ENCODE peak calls at places on chromosomes 4 and X, in eight cellular contexts. One of them, this sample, is unnamed.

GRCh38 chr4:37463033-37463432 is 218.5 kb downstream of the NWD2 start:
- DNase-seq in CD8-positive, alpha-beta memory T cell: no peak
- DNase-seq in upper lobe of left lung: no peak
- DNase-seq in naive thymus-derived CD8-positive, alpha-beta T cell: no peak
- DNase-seq in HFFc6: no peak
- DNase-seq in mucosa of descending colon: peak; percentile 49
- DNase-seq in stimulated activated CD8-positive, alpha-beta memory T cell treated with anti-CD3 and anti-CD28 coated beads, Interleukin-15, amount 100 ng/mL, for 1 hour: no peak
- DNase-seq in SHP77: no peak
- DNase-seq in this sample: no peak

GRCh38 chr4:92175250-92175649 is 128.5 kb upstream of the GRID2 start:
- DNase-seq in CD8-positive, alpha-beta memory T cell: no peak
- DNase-seq in upper lobe of left lung: no peak
- DNase-seq in naive thymus-derived CD8-positive, alpha-beta T cell: no peak
- DNase-seq in HFFc6: no peak
- DNase-seq in mucosa of descending colon: no peak
- DNase-seq in stimulated activated CD8-positive, alpha-beta memory T cell treated with anti-CD3 and anti-CD28 coated beads, Interleukin-15, amount 100 ng/mL, for 1 hour: no peak
- DNase-seq in SHP77: no peak
- DNase-seq in this sample: no peak

GRCh38 chrX:151098996-151099395 is 77.4 kb upstream of the GPR50 start:
- DNase-seq in CD8-positive, alpha-beta memory T cell: no peak
- DNase-seq in upper lobe of left lung: no peak
- DNase-seq in naive thymus-derived CD8-positive, alpha-beta T cell: no peak
- DNase-seq in HFFc6: no peak
- DNase-seq in mucosa of descending colon: no peak
- DNase-seq in stimulated activated CD8-positive, alpha-beta memory T cell treated with anti-CD3 and anti-CD28 coated beads, Interleukin-15, amount 100 ng/mL, for 1 hour: no peak
- DNase-seq in SHP77: no peak
- DNase-seq in this sample: no peak

GRCh38 chr4:3727847-3728469 is 38.2 kb upstream of the ADRA2C start:
- DNase-seq in CD8-positive, alpha-beta memory T cell: no peak
- DNase-seq in upper lobe of left lung: no peak
- DNase-seq in naive thymus-derived CD8-positive, alpha-beta T cell: no peak
- DNase-seq in HFFc6: no peak
- DNase-seq in mucosa of descending colon: no peak
- DNase-seq in stimulated activated CD8-positive, alpha-beta memory T cell treated with anti-CD3 and anti-CD28 coated beads, Interleukin-15, amount 100 ng/mL, for 1 hour: no peak
- DNase-seq in SHP77: no peak
- DNase-seq in this sample: no peak

GRCh38 chr4:130336585-130337217 is 1240.7 kb downstream of the C4orf33 start:
- DNase-seq in CD8-positive, alpha-beta memory T cell: no peak
- DNase-seq in upper lobe of left lung: no peak
- DNase-seq in naive thymus-derived CD8-positive, alpha-beta T cell: no peak
- DNase-seq in HFFc6: peak; percentile 13
- DNase-seq in mucosa of descending colon: no peak
- DNase-seq in stimulated activated CD8-positive, alpha-beta memory T cell treated with anti-CD3 and anti-CD28 coated beads, Interleukin-15, amount 100 ng/mL, for 1 hour: no peak
- DNase-seq in SHP77: no peak
- DNase-seq in this sample: no peak

GRCh38 chr4:187603093-187603395 is 392.5 kb upstream of the ZFP42 start:
- DNase-seq in CD8-positive, alpha-beta memory T cell: no peak
- DNase-seq in upper lobe of left lung: no peak
- DNase-seq in naive thymus-derived CD8-positive, alpha-beta T cell: no peak
- DNase-seq in HFFc6: peak; percentile 95
- DNase-seq in mucosa of descending colon: no peak
- DNase-seq in stimulated activated CD8-positive, alpha-beta memory T cell treated with anti-CD3 and anti-CD28 coated beads, Interleukin-15, amount 100 ng/mL, for 1 hour: no peak
- DNase-seq in SHP77: no peak
- DNase-seq in this sample: no peak

GRCh38 chr4:159177265-159178146 is 74.6 kb downstream of the RAPGEF2 start:
- DNase-seq in CD8-positive, alpha-beta memory T cell: no peak
- DNase-seq in upper lobe of left lung: no peak
- DNase-seq in naive thymus-derived CD8-positive, alpha-beta T cell: no peak
- DNase-seq in HFFc6: no peak
- DNase-seq in mucosa of descending colon: no peak
- DNase-seq in stimulated activated CD8-positive, alpha-beta memory T cell treated with anti-CD3 and anti-CD28 coated beads, Interleukin-15, amount 100 ng/mL, for 1 hour: no peak
- DNase-seq in SHP77: no peak
- DNase-seq in this sample: no peak

GRCh38 chr4:120004054-120004453 is 62.6 kb downstream of the MAD2L1 start:
- DNase-seq in CD8-positive, alpha-beta memory T cell: no peak
- DNase-seq in upper lobe of left lung: no peak
- DNase-seq in naive thymus-derived CD8-positive, alpha-beta T cell: no peak
- DNase-seq in HFFc6: no peak
- DNase-seq in mucosa of descending colon: no peak
- DNase-seq in stimulated activated CD8-positive, alpha-beta memory T cell treated with anti-CD3 and anti-CD28 coated beads, Interleukin-15, amount 100 ng/mL, for 1 hour: no peak
- DNase-seq in SHP77: no peak
- DNase-seq in this sample: no peak

GRCh38 chr4:18695733-18696527 is 674.4 kb upstream of the LCORL start:
- DNase-seq in CD8-positive, alpha-beta memory T cell: no peak
- DNase-seq in upper lobe of left lung: no peak
- DNase-seq in naive thymus-derived CD8-positive, alpha-beta T cell: no peak
- DNase-seq in HFFc6: no peak
- DNase-seq in mucosa of descending colon: no peak
- DNase-seq in stimulated activated CD8-positive, alpha-beta memory T cell treated with anti-CD3 and anti-CD28 coated beads, Interleukin-15, amount 100 ng/mL, for 1 hour: no peak
- DNase-seq in SHP77: no peak
- DNase-seq in this sample: no peak

GRCh38 chr4:189600598-189601435 is 339.9 kb upstream of the FRG1 start:
- DNase-seq in CD8-positive, alpha-beta memory T cell: no peak
- DNase-seq in upper lobe of left lung: no peak
- DNase-seq in naive thymus-derived CD8-positive, alpha-beta T cell: no peak
- DNase-seq in HFFc6: no peak
- DNase-seq in mucosa of descending colon: no peak
- DNase-seq in stimulated activated CD8-positive, alpha-beta memory T cell treated with anti-CD3 and anti-CD28 coated beads, Interleukin-15, amount 100 ng/mL, for 1 hour: no peak
- DNase-seq in SHP77: no peak
- DNase-seq in this sample: no peak

GRCh38 chr4:78809928-78810835 is 34.0 kb downstream of the BMP2K start:
- DNase-seq in CD8-positive, alpha-beta memory T cell: no peak
- DNase-seq in upper lobe of left lung: no peak
- DNase-seq in naive thymus-derived CD8-positive, alpha-beta T cell: no peak
- DNase-seq in HFFc6: no peak
- DNase-seq in mucosa of descending colon: no peak
- DNase-seq in stimulated activated CD8-positive, alpha-beta memory T cell treated with anti-CD3 and anti-CD28 coated beads, Interleukin-15, amount 100 ng/mL, for 1 hour: no peak
- DNase-seq in SHP77: no peak
- DNase-seq in this sample: no peak

GRCh38 chrX:13432376-13432775 is 112.5 kb upstream of the ATXN3L start:
- DNase-seq in CD8-positive, alpha-beta memory T cell: no peak
- DNase-seq in upper lobe of left lung: peak; percentile 31
- DNase-seq in naive thymus-derived CD8-positive, alpha-beta T cell: no peak
- DNase-seq in HFFc6: peak; percentile 93
- DNase-seq in mucosa of descending colon: no peak
- DNase-seq in stimulated activated CD8-positive, alpha-beta memory T cell treated with anti-CD3 and anti-CD28 coated beads, Interleukin-15, amount 100 ng/mL, for 1 hour: no peak
- DNase-seq in SHP77: no peak
- DNase-seq in this sample: no peak

GRCh38 chrX:45824471-45824870 is 623.8 kb upstream of the DIPK2B start:
- DNase-seq in CD8-positive, alpha-beta memory T cell: no peak
- DNase-seq in upper lobe of left lung: no peak
- DNase-seq in naive thymus-derived CD8-positive, alpha-beta T cell: no peak
- DNase-seq in HFFc6: peak; percentile 94
- DNase-seq in mucosa of descending colon: no peak
- DNase-seq in stimulated activated CD8-positive, alpha-beta memory T cell treated with anti-CD3 and anti-CD28 coated beads, Interleukin-15, amount 100 ng/mL, for 1 hour: no peak
- DNase-seq in SHP77: peak; percentile 26
- DNase-seq in this sample: no peak

GRCh38 chrX:50211510-50211909 is 6.9 kb downstream of the CCNB3 start:
- DNase-seq in CD8-positive, alpha-beta memory T cell: no peak
- DNase-seq in upper lobe of left lung: no peak
- DNase-seq in naive thymus-derived CD8-positive, alpha-beta T cell: no peak
- DNase-seq in HFFc6: peak; percentile 7
- DNase-seq in mucosa of descending colon: no peak
- DNase-seq in stimulated activated CD8-positive, alpha-beta memory T cell treated with anti-CD3 and anti-CD28 coated beads, Interleukin-15, amount 100 ng/mL, for 1 hour: no peak
- DNase-seq in SHP77: no peak
- DNase-seq in this sample: no peak

GRCh38 chrX:41823402-41823801 is 99.4 kb downstream of the GPR82 start:
- DNase-seq in CD8-positive, alpha-beta memory T cell: no peak
- DNase-seq in upper lobe of left lung: no peak
- DNase-seq in naive thymus-derived CD8-positive, alpha-beta T cell: no peak
- DNase-seq in HFFc6: no peak
- DNase-seq in mucosa of descending colon: no peak
- DNase-seq in stimulated activated CD8-positive, alpha-beta memory T cell treated with anti-CD3 and anti-CD28 coated beads, Interleukin-15, amount 100 ng/mL, for 1 hour: no peak
- DNase-seq in SHP77: no peak
- DNase-seq in this sample: no peak

GRCh38 chrX:1893758-1894294 is 279.0 kb downstream of the ASMT start:
- DNase-seq in CD8-positive, alpha-beta memory T cell: no peak
- DNase-seq in upper lobe of left lung: no peak
- DNase-seq in naive thymus-derived CD8-positive, alpha-beta T cell: no peak
- DNase-seq in HFFc6: no peak
- DNase-seq in mucosa of descending colon: no peak
- DNase-seq in stimulated activated CD8-positive, alpha-beta memory T cell treated with anti-CD3 and anti-CD28 coated beads, Interleukin-15, amount 100 ng/mL, for 1 hour: no peak
- DNase-seq in SHP77: no peak
- DNase-seq in this sample: no peak

GRCh38 chr4:184163813-184164212 is 53.9 kb downstream of the ENPP6 start:
- DNase-seq in CD8-positive, alpha-beta memory T cell: no peak
- DNase-seq in upper lobe of left lung: peak; percentile 79
- DNase-seq in naive thymus-derived CD8-positive, alpha-beta T cell: no peak
- DNase-seq in HFFc6: peak; percentile 3
- DNase-seq in mucosa of descending colon: peak; percentile 64
- DNase-seq in stimulated activated CD8-positive, alpha-beta memory T cell treated with anti-CD3 and anti-CD28 coated beads, Interleukin-15, amount 100 ng/mL, for 1 hour: no peak
- DNase-seq in SHP77: peak; percentile 51
- DNase-seq in this sample: no peak

GRCh38 chrX:3713937-3714434 is 537 bp upstream of the PRKX start:
- DNase-seq in CD8-positive, alpha-beta memory T cell: no peak
- DNase-seq in upper lobe of left lung: no peak
- DNase-seq in naive thymus-derived CD8-positive, alpha-beta T cell: no peak
- DNase-seq in HFFc6: no peak
- DNase-seq in mucosa of descending colon: no peak
- DNase-seq in stimulated activated CD8-positive, alpha-beta memory T cell treated with anti-CD3 and anti-CD28 coated beads, Interleukin-15, amount 100 ng/mL, for 1 hour: no peak
- DNase-seq in SHP77: no peak
- DNase-seq in this sample: no peak

GRCh38 chrX:68995780-68996551 is 167.1 kb downstream of the EFNB1 start:
- DNase-seq in CD8-positive, alpha-beta memory T cell: no peak
- DNase-seq in upper lobe of left lung: no peak
- DNase-seq in naive thymus-derived CD8-positive, alpha-beta T cell: no peak
- DNase-seq in HFFc6: peak; percentile 2
- DNase-seq in mucosa of descending colon: peak; percentile 77
- DNase-seq in stimulated activated CD8-positive, alpha-beta memory T cell treated with anti-CD3 and anti-CD28 coated beads, Interleukin-15, amount 100 ng/mL, for 1 hour: no peak
- DNase-seq in SHP77: no peak
- DNase-seq in this sample: no peak

GRCh38 chr4:65482410-65482809 is 187.9 kb downstream of the EPHA5 start:
- DNase-seq in CD8-positive, alpha-beta memory T cell: no peak
- DNase-seq in upper lobe of left lung: no peak
- DNase-seq in naive thymus-derived CD8-positive, alpha-beta T cell: no peak
- DNase-seq in HFFc6: no peak
- DNase-seq in mucosa of descending colon: no peak
- DNase-seq in stimulated activated CD8-positive, alpha-beta memory T cell treated with anti-CD3 and anti-CD28 coated beads, Interleukin-15, amount 100 ng/mL, for 1 hour: no peak
- DNase-seq in SHP77: no peak
- DNase-seq in this sample: no peak

GRCh38 chr4:142452132-142452855 is 393.8 kb downstream of the INPP4B start:
- DNase-seq in CD8-positive, alpha-beta memory T cell: no peak
- DNase-seq in upper lobe of left lung: no peak
- DNase-seq in naive thymus-derived CD8-positive, alpha-beta T cell: no peak
- DNase-seq in HFFc6: peak; percentile 50
- DNase-seq in mucosa of descending colon: no peak
- DNase-seq in stimulated activated CD8-positive, alpha-beta memory T cell treated with anti-CD3 and anti-CD28 coated beads, Interleukin-15, amount 100 ng/mL, for 1 hour: no peak
- DNase-seq in SHP77: no peak
- DNase-seq in this sample: no peak

This sample was measured in naive thymus-derived CD4-positive, alpha-beta T cell.